ENCODE peak calls at places on chromosomes 5 and 9, in eight cellular contexts. T, Q, V, K, A, D, L and X are unnamed samples.

GRCh38 chr9:32955655-32956478 is 45.6 kb downstream of the APTX start:
- DNase-seq in T (no peak), Q (no peak), V (no peak), K (no peak), A (no peak), D (peak; percentile 54), L (no peak), X (no peak)

GRCh38 chr9:119722384-119722783 is 353.1 kb upstream of the BRINP1 start:
- DNase-seq in T (no peak), Q (no peak), V (no peak), K (no peak), A (no peak), D (no peak), L (no peak), X (no peak)

GRCh38 chr9:14400658-14400995 is 86.7 kb upstream of the NFIB start:
- DNase-seq in T (peak; percentile 35), Q (peak; percentile 95), V (no peak), K (no peak), A (peak; percentile 83), D (peak; percentile 83), L (no peak), X (no peak)

GRCh38 chr5:132822650-132823480 is 7.6 kb downstream of the SHROOM1 start:
- DNase-seq in T (no peak), Q (no peak), V (no peak), K (no peak), A (no peak), D (peak; percentile 92), L (no peak), X (no peak)

GRCh38 chr5:170254056-170254455 is 21.3 kb downstream of the C5orf58 start:
- DNase-seq in T (no peak), Q (peak; percentile 33), V (no peak), K (no peak), A (no peak), D (no peak), L (no peak), X (no peak)

GRCh38 chr5:145347026-145347616 is 488.0 kb downstream of the PRELID2 start:
- DNase-seq in T (peak; percentile 9), Q (peak; percentile 55), V (no peak), K (no peak), A (peak; percentile 83), D (no peak), L (no peak), X (no peak)

GRCh38 chr5:11596185-11596584 is 308.1 kb downstream of the CTNND2 start:
- DNase-seq in T (no peak), Q (peak; percentile 7), V (no peak), K (no peak), A (no peak), D (no peak), L (no peak), X (no peak)

GRCh38 chr5:81755320-81755719 is 4.4 kb upstream of the SSBP2 start:
- DNase-seq in T (peak; percentile 20), Q (peak; percentile 91), V (no peak), K (no peak), A (peak; percentile 74), D (peak; percentile 75), L (no peak), X (no peak)

GRCh38 chr9:13786131-13786530 is 506.6 kb upstream of the MPDZ start:
- DNase-seq in T (no peak), Q (peak; percentile 40), V (no peak), K (no peak), A (no peak), D (no peak), L (no peak), X (no peak)

GRCh38 chr9:136093995-136094881 is 851 bp downstream of the NACC2 start:
- DNase-seq in T (peak; percentile 72), Q (peak; percentile 55), V (no peak), K (no peak), A (peak; percentile 61), D (no peak), L (no peak), X (no peak)

GRCh38 chr5:68562308-68562707 is 346.8 kb downstream of the PIK3R1 start:
- DNase-seq in T (no peak), Q (peak; percentile 58), V (no peak), K (no peak), A (peak; percentile 87), D (no peak), L (no peak), X (no peak)

GRCh38 chr9:36748322-36748899 is 175.7 kb downstream of the MELK start:
- DNase-seq in T (no peak), Q (peak; percentile 34), V (no peak), K (no peak), A (peak; percentile 58), D (peak; percentile 72), L (no peak), X (no peak)

GRCh38 chr9:132160802-132161742 is 786 bp upstream of the NTNG2 start:
- DNase-seq in T (no peak), Q (peak; percentile 71), V (no peak), K (no peak), A (peak; percentile 77), D (no peak), L (no peak), X (peak; percentile 41)

GRCh38 chr5:174320051-174320450 is 274.5 kb downstream of the NSG2 start:
- DNase-seq in T (no peak), Q (no peak), V (no peak), K (no peak), A (no peak), D (no peak), L (no peak), X (no peak)

GRCh38 chr9:127586537-127586936 is 25.5 kb upstream of the STXBP1 start:
- DNase-seq in T (peak; percentile 75), Q (peak; percentile 82), V (no peak), K (no peak), A (peak; percentile 76), D (peak; percentile 86), L (no peak), X (no peak)

GRCh38 chr9:88555581-88555980 is 20.6 kb downstream of the NXNL2 start:
- DNase-seq in T (no peak), Q (no peak), V (no peak), K (no peak), A (no peak), D (no peak), L (no peak), X (no peak)

DNA sequence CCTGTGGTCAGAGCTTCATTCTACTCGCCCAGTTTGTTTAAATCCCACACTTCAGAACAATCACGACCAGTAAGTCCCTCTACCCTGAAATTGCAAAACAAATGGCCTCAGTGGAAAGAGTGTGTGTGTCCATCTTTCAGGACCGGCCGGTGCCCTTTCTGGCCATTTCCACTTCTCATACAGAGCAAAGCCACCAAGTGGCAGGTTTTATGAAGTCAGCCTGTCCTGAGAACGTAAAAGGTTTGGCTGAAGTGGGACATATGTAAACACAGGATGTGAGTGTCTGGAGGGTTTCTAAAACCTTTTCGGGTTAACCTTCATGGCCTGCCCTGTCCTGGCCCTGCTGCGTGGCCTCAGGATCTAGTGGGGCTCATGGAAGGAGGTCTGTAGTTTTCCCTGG is 24.7 kb downstream of the NXNL2 start:
- DNase-seq in T (no peak), Q (no peak), V (no peak), K (no peak), A (no peak), D (no peak), L (no peak), X (no peak)
- TF ChIP-seq CTCF in T (no peak), Q (peak; percentile 10), V (peak; percentile 48), K (no peak), A (no peak), D (no peak), L (no peak), X (no peak)

GRCh38 chr9:92706218-92706940 is 36.4 kb upstream of the IPPK start:
- DNase-seq in T (peak; percentile 35), Q (peak; percentile 33), V (no peak), K (no peak), A (peak; percentile 55), D (peak; percentile 79), L (no peak), X (no peak)
- TF ChIP-seq CTCF in T (peak; percentile 79), Q (peak; percentile 51), V (peak; percentile 61), K (peak; percentile 86), A (peak; percentile 64), D (peak; percentile 85), L (no peak), X (no peak)

GRCh38 chr5:61815343-61815742 is 483.3 kb downstream of the ZSWIM6 start:
- DNase-seq in T (no peak), Q (no peak), V (no peak), K (no peak), A (no peak), D (no peak), L (no peak), X (no peak)

GRCh38 chr5:61816585-61817450 is 484.8 kb downstream of the ZSWIM6 start:
- DNase-seq in T (no peak), Q (no peak), V (no peak), K (no peak), A (no peak), D (no peak), L (no peak), X (no peak)

GRCh38 chr5:61816146-61816545 is 484.1 kb downstream of the ZSWIM6 start:
- DNase-seq in T (no peak), Q (no peak), V (no peak), K (no peak), A (no peak), D (no peak), L (no peak), X (no peak)

GRCh38 chr5:61821561-61821960 is 484.4 kb upstream of the KIF2A start:
- DNase-seq in T (no peak), Q (no peak), V (no peak), K (no peak), A (no peak), D (no peak), L (no peak), X (no peak)

GRCh38 chr5:61817472-61818326 is 485.6 kb downstream of the ZSWIM6 start:
- DNase-seq in T (peak; percentile 5), Q (peak; percentile 43), V (no peak), K (no peak), A (peak; percentile 84), D (peak; percentile 49), L (no peak), X (no peak)
- TF ChIP-seq CTCF in T (peak; percentile 67), Q (peak; percentile 68), V (peak; percentile 90), K (peak; percentile 30), A (peak; percentile 85), D (peak; percentile 71), L (no peak), X (no peak)

GRCh38 chr5:58357121-58357520 is 102.8 kb downstream of the PLK2 start:
- DNase-seq in T (no peak), Q (no peak), V (no peak), K (no peak), A (no peak), D (no peak), L (no peak), X (no peak)
- TF ChIP-seq CTCF in T (no peak), Q (no peak), V (no peak), K (no peak), A (no peak), D (no peak), L (no peak), X (no peak)